ENCODE peak calls at places on chromosomes 12 and 14, in nine cellular contexts. G, F, H, C, Y, Z, I, L and B are unnamed samples.

GRCh38 chr12:115980339-115980738 is 297.2 kb downstream of the MED13L start:
- DNase-seq in C (no peak), L (no peak), G (no peak), Y (no peak), H (no peak), Z (no peak), I (no peak), F (no peak), B (no peak)

GRCh38 chr12:8816448-8816847 is 6.0 kb upstream of the A2ML1 start:
- DNase-seq in G (no peak), H (no peak), Y (no peak), C (no peak), F (no peak), Z (no peak), L (no peak), I (no peak), B (no peak)

GRCh38 chr14:64773577-64773976 is 69.4 kb downstream of the PLEKHG3 start:
- DNase-seq in F (no peak), G (no peak), I (no peak), Z (no peak), C (no peak), H (no peak), L (no peak), Y (no peak), B (no peak)

GRCh38 chr14:77375164-77375950 is 1.5 kb downstream of the TMED8 start:
- DNase-seq in L (no peak), F (no peak), I (no peak), Y (no peak), H (no peak), C (no peak), Z (no peak), G (no peak), B (no peak)

GRCh38 chr12:56034586-56035332 is 7.0 kb upstream of the RPS26 start:
- DNase-seq in C (no peak), Y (no peak), G (no peak), I (no peak), Z (no peak), L (no peak), F (no peak), H (no peak), B (no peak)

GRCh38 chr14:104442611-104443390 is 136.8 kb upstream of the C14orf180 start:
- DNase-seq in G (no peak), I (peak; percentile 4), Z (no peak), L (no peak), F (no peak), C (peak; percentile 81), H (no peak), Y (no peak), B (peak; percentile 5)

GRCh38 chr14:104206281-104206904 is 68.0 kb downstream of the KIF26A start:
- DNase-seq in F (no peak), H (peak; percentile 46), I (no peak), Z (peak; percentile 78), Y (no peak), L (no peak), C (no peak), G (peak; percentile 68), B (no peak)

GRCh38 chr14:100554082-100554677 is 33.0 kb downstream of the BEGAIN start:
- DNase-seq in H (no peak), F (no peak), L (no peak), Y (peak; percentile 21), Z (no peak), C (peak; percentile 95), G (no peak), I (no peak), B (no peak)

GRCh38 chr12:77019920-77020319 is 45.4 kb downstream of the E2F7 start:
- DNase-seq in I (no peak), L (no peak), Z (no peak), C (no peak), F (no peak), G (no peak), H (no peak), Y (no peak), B (no peak)

GRCh38 chr12:75766263-75767160 is 255.1 kb upstream of the KRR1 start:
- DNase-seq in Y (peak; percentile 70), I (no peak), F (peak; percentile 80), L (peak; percentile 47), H (peak; percentile 78), C (no peak), G (no peak), Z (no peak), B (peak; percentile 14)

GRCh38 chr12:25328082-25328712 is 77.5 kb upstream of the KRAS start:
- DNase-seq in L (no peak), Z (no peak), I (no peak), Y (peak; percentile 40), C (no peak), G (no peak), F (peak; percentile 65), H (no peak), B (no peak)

GRCh38 chr14:101711041-101711861 is 50.3 kb upstream of the PPP2R5C start:
- DNase-seq in Y (no peak), I (peak; percentile 12), Z (no peak), C (peak; percentile 83), H (peak; percentile 50), G (no peak), F (no peak), L (no peak), B (no peak)

GRCh38 chr12:128920468-128920867 is 67.2 kb downstream of the GLT1D1 start:
- DNase-seq in F (no peak), Z (no peak), C (no peak), Y (no peak), I (no peak), L (peak; percentile 41), H (no peak), G (no peak), B (no peak)